ENCODE peak calls at places on chromosomes 3 and 15, in ten cellular contexts. O is Peyer's patch, W is IMR-90, C is right cardiac atrium, R is adrenal gland, D is cardiac muscle cell, H is breast epithelium, T is psoas muscle, J is PC-3, V is lung. X is an unnamed sample. For H3K4me1 and H3K9me3, the result is how much of the 10 kb centered on the place peaks cover.

GRCh38 chr15:62986948-62987347 is 55.6 kb upstream of the TPM1 start:
- DNase-seq in V (no peak), R (no peak), J (no peak), D (no peak), O (no peak), H (no peak), C (no peak), T (no peak), W (no peak), X (no peak)

GRCh38 chr3:58329922-58330413 is 2.7 kb upstream of the PXK start:
- DNase-seq in H (no peak), J (no peak), W (no peak), O (peak), R (no peak), V (no peak), C (no peak), D (no peak), T (no peak), X (no peak)

GRCh38 chr15:101176625-101177024 is 75.2 kb downstream of the CHSY1 start:
- DNase-seq in H (no peak), T (no peak), O (no peak), J (no peak), V (no peak), C (no peak), R (peak), D (peak), W (peak), X (no peak)

GRCh38 chr3:18454766-18455165 is 29.6 kb upstream of the SATB1 start:
- DNase-seq in R (no peak), W (no peak), C (no peak), J (no peak), D (no peak), H (no peak), O (no peak), T (no peak), V (no peak), X (no peak)

GRCh38 chr3:138384971-138385370 is 36.6 kb downstream of the MRAS start:
- DNase-seq in V (no peak), H (no peak), O (no peak), T (no peak), J (no peak), C (no peak), W (no peak), R (peak), D (no peak), X (no peak)

GRCh38 chr15:94395626-94396025 is 164.3 kb downstream of the MCTP2 start:
- DNase-seq in T (no peak), O (no peak), W (peak), J (peak), R (no peak), C (no peak), D (peak), V (no peak), H (no peak), X (no peak)

GRCh38 chr3:118842147-118842863 is 192.3 kb downstream of the IGSF11 start:
- DNase-seq in T (no peak), V (no peak), C (no peak), D (peak), O (no peak), J (peak), W (no peak), R (no peak), H (no peak), X (no peak)

GRCh38 chr3:25155696-25156471 is 272.2 kb upstream of the RARB start:
- DNase-seq in D (peak), O (no peak), R (no peak), W (no peak), H (no peak), C (no peak), V (no peak), T (no peak), J (no peak), X (no peak)

GRCh38 chr3:46851364-46852328 is 11.6 kb downstream of the MYL3 start:
- DNase-seq in T (peak), H (peak), R (peak), O (peak), J (no peak), D (no peak), W (no peak), C (peak), V (no peak), X (peak)

GRCh38 chr15:91921188-91921820 is 67.8 kb downstream of the SLCO3A1 start:
- DNase-seq in C (no peak), W (peak), R (no peak), D (peak), O (no peak), J (no peak), V (no peak), T (no peak), H (no peak), X (no peak)

GRCh38 chr3:23919628-23920027 is 2.7 kb downstream of the RPL15 start:
- DNase-seq in T (no peak), W (no peak), R (no peak), D (no peak), O (no peak), H (no peak), C (no peak), J (no peak), V (no peak), X (no peak)
- H3K4me1 ChIP-seq in T (under half), W (under half), R (under half), D (under half), O (under half), H (under half), C (under half), J (under half), V (under half), X (under half)

DNA sequence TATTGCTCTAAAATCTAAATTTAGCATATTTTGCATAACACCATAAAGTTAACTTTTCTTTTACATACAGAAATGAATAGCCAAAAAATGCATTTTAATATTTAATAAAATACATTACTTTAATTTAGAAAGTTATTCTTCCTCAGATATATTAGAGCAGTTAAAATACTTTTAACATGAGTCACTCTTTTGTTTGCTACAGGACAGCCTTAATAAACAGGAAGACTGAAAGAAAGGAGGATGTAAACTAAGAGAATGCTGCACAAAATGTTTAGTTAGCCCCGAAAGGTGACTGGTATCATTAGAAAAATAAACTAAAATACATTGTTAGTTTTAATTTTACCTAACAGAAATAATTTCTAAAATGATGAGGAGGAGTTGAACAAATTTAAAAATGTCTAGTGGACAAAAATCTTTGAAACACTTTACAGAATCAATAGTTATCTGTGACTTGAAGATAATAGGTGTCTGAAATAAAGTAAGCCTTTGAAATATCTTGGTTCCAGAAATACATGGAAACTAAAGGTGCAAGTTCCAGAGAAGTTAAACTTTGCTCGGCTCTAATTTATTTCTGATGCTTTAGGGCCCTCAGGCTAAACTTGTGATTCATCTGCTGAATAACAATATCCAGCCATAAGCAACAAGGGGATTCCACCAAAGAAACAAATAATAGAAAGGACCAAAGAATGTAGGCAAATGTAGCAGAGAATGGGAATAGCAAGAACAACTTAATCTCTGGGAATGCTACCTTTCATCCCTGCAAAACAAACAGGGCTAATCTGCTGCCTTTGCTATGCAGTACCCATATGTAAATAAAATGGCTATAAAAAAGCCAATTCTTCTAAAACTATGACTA is 138.3 kb upstream of the UBP1 start:
- DNase-seq in W (peak), C (no peak), H (no peak), T (no peak), V (no peak), D (peak), R (no peak), O (no peak), J (peak), X (no peak)
- H3K4me3 ChIP-seq in W (no peak), C (no peak), H (no peak), T (no peak), V (no peak), D (no peak), R (no peak), O (no peak), J (peak), X (no peak)

GRCh38 chr15:25089577-25089976 is 134.8 kb downstream of the SNRPN start:
- DNase-seq in T (no peak), V (no peak), D (no peak), W (no peak), R (no peak), C (no peak), J (no peak), H (no peak), O (no peak), X (no peak)
- H3K9me3 ChIP-seq in T (half or more), V (under half), D (under half), W (half or more), R (under half), C (under half), J (under half), H (half or more), O (half or more), X (half or more)

DNA sequence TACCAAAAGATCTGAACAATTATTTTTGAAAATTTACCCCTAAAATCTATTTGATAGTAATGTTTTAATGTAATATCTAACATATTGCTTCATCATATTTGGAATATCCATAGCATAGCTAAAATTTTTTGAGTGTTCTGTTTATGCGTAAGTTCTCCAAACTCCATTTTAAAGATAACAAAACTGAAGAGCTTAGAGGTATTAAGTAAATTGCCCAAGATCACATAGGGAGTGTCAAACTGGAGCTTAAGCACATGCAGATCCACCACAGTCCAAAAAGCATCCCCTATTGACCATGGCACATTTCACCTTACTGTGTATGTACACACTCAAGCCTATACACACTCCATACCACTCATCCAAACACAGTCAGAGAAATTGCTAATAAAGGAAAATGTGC is 85.2 kb upstream of the TGFBR2 start:
- DNase-seq in C (no peak), W (no peak), O (no peak), T (no peak), H (no peak), D (no peak), R (no peak), V (no peak), J (no peak), X (no peak)
- H3K4me1 ChIP-seq in C (under half), W (under half), O (under half), T (under half), H (under half), D (under half), R (under half), V (under half), J (under half), X (under half)

DNA sequence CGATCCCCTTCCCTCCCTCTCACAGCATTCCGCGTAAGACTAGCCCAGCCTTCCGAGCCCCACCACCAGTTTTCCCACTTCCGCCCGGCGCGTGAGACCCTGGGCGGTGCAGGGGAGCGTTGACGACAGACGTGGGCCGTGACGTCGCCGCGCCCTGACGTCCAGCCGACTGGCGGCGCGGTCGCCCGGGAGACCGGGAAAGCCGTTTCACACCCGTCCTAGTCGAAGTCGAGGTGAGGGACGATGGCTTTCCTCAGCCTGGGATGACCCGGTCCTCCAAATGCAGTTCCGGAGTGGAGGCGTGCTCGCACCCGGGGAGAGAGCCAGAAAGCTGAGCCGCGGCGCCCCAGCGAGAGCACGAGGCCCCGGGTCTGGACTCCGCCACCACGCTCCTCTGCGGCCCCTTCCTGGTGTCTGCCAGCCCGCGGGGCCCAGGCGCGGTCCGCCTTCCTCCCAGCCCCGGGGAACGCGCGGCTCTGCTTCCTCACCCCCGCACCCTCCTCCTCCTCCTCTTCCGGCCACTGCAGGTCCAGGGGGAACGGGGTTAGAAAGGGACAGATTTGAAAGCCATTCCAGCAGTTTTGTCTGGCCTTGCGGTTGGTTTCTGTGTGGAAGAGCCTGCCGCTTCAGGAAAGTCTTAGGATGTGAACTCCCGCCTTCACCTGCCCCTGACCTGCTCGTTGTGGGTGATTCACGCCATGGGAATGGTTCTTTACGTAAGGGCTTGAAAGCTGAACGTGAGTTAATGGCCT is at the start of gene LEKR1:
- DNase-seq in J (peak), O (peak), C (peak), D (peak), R (peak), H (peak), V (peak), W (peak), T (peak), X (peak)
- H3K4me3 ChIP-seq in J (peak), O (peak), C (peak), D (peak), R (peak), H (peak), V (peak), W (peak), T (peak), X (peak)

GRCh38 chr3:191216510-191216909 is 17.5 kb downstream of the OSTN start:
- DNase-seq in H (no peak), J (no peak), T (no peak), D (no peak), V (no peak), R (no peak), C (no peak), W (no peak), O (no peak), X (no peak)
- H3K9me3 ChIP-seq in H (under half), J (under half), T (under half), D (under half), V (under half), R (under half), C (under half), W (under half), O (under half), X (under half)

X was measured in stomach.